ENCODE peak calls at places on chromosomes 11 and 22, in seven cellular contexts. A is heart right ventricle; P is WTC11; D is astrocyte of the spinal cord; Y is activated gamma-delta T cell treated with Interleukin-2 at 50 U/mL for 16 hours; J is foreskin fibroblast; H is activated T-cell treated with anti-CD3 and anti-CD28 coated beads, Interleukin-2, amount 50 U/mL, for 24 hours. T is an unnamed sample.

GRCh38 chr22:47171441-47172221 is 409.2 kb downstream of the TBC1D22A start:
- DNase-seq in Y (no peak), J (no peak), A (peak), H (peak), D (no peak), P (peak), T (peak)

GRCh38 chr22:37080438-37080837 is 28.9 kb downstream of the KCTD17 start:
- DNase-seq in D (no peak), Y (no peak), P (no peak), H (peak), A (no peak), J (no peak), T (no peak)

GRCh38 chr11:93967944-93968343 is 53.2 kb upstream of the HEPHL1 start:
- DNase-seq in H (no peak), D (no peak), Y (no peak), A (no peak), J (no peak), P (no peak), T (no peak)

GRCh38 chr22:49914256-49914655 is 4.0 kb downstream of the ALG12 start:
- DNase-seq in A (no peak), J (no peak), D (no peak), H (no peak), Y (no peak), P (no peak), T (no peak)

GRCh38 chr22:40237241-40237640 is 59.5 kb downstream of the TNRC6B start:
- DNase-seq in P (no peak), J (no peak), Y (no peak), D (no peak), A (no peak), H (no peak), T (no peak)

GRCh38 chr11:9302448-9302847 is 11.9 kb downstream of the TMEM41B start:
- DNase-seq in D (no peak), P (no peak), A (no peak), Y (no peak), H (no peak), J (no peak), T (no peak)

GRCh38 chr11:2834893-2835767 is 50.4 kb downstream of the CDKN1C start:
- DNase-seq in H (no peak), P (no peak), D (peak), Y (no peak), J (no peak), A (no peak), T (no peak)

GRCh38 chr22:32546935-32547334 is 72.3 kb downstream of the FBXO7 start:
- DNase-seq in A (no peak), D (no peak), J (no peak), Y (no peak), H (no peak), P (no peak), T (no peak)

GRCh38 chr11:1382831-1383607 is 6.7 kb upstream of the BRSK2 start:
- DNase-seq in D (peak), P (peak), J (peak), Y (peak), H (peak), A (peak), T (peak)